ENCODE peak calls at places on chromosomes 11 and 22, in five cellular contexts. J is K562, F is H1, B is GM12891, R is SK-N-SH. N is an unnamed sample.

GRCh38 chr11:1218788-1219445 is 3.9 kb upstream of the MUC5B start:
- DNase-seq in J (no peak), F (peak; percentile 33), B (no peak), R (peak; percentile 26), N (no peak)

GRCh38 chr11:1444321-1444720 is 42.3 kb downstream of the MOB2 start:
- DNase-seq in J (no peak), F (no peak), B (no peak), R (no peak), N (no peak)

GRCh38 chr11:10751581-10751940 is 515 bp downstream of the CTR9 start:
- DNase-seq in J (peak; percentile 12), F (no peak), B (no peak), R (no peak), N (no peak)

GRCh38 chr11:74159642-74160041 is 11.2 kb downstream of the C2CD3 start:
- DNase-seq in J (no peak), F (no peak), B (no peak), R (no peak), N (no peak)

GRCh38 chr22:47088480-47089145 is 326.2 kb downstream of the TBC1D22A start:
- DNase-seq in J (peak; percentile 11), F (no peak), B (no peak), R (no peak), N (no peak)

GRCh38 chr22:46107089-46107664 is 43.1 kb upstream of the PPARA start:
- DNase-seq in J (no peak), F (no peak), B (no peak), R (peak; percentile 79), N (no peak)

GRCh38 chr22:43923191-43923590 is 414 bp upstream of the PNPLA3 start:
- DNase-seq in J (no peak), F (peak; percentile 56), B (no peak), R (no peak), N (no peak)

GRCh38 chr11:125086633-125087296 is 23.7 kb downstream of the SLC37A2 start:
- DNase-seq in J (no peak), F (no peak), B (no peak), R (no peak), N (no peak)

GRCh38 chr11:87281496-87281895 is 243.8 kb downstream of the TMEM135 start:
- DNase-seq in J (no peak), F (no peak), B (no peak), R (no peak), N (no peak)

GRCh38 chr22:18000441-18001039 is 23.8 kb downstream of the MICAL3 start:
- DNase-seq in J (no peak), F (peak; percentile 63), B (no peak), R (peak; percentile 74), N (no peak)

GRCh38 chr11:66408488-66409214 is 12.2 kb upstream of the NPAS4 start:
- DNase-seq in J (peak; percentile 90), F (peak; percentile 100), B (peak; percentile 89), R (peak; percentile 95), N (peak; percentile 36)

GRCh38 chr11:33716236-33716635 is 15.6 kb upstream of the C11orf91 start:
- DNase-seq in J (peak; percentile 27), F (no peak), B (no peak), R (peak; percentile 23), N (no peak)

GRCh38 chr11:61976813-61977475 is 9.5 kb upstream of the FTH1 start:
- DNase-seq in J (no peak), F (no peak), B (no peak), R (no peak), N (no peak)

GRCh38 chr11:107549253-107549953 is 16.1 kb downstream of the ALKBH8 start:
- DNase-seq in J (peak; percentile 36), F (no peak), B (no peak), R (peak; percentile 24), N (no peak)
- TF ChIP-seq TAF1 in J (no peak), F (no peak), B (no peak), R (no peak), N (no peak)

GRCh38 chr11:95886462-95886861 is 37.4 kb downstream of the MTMR2 start:
- DNase-seq in J (no peak), F (no peak), B (no peak), R (no peak), N (no peak)
- TF ChIP-seq TAF1 in J (no peak), F (no peak), B (no peak), R (no peak), N (no peak)

DNA sequence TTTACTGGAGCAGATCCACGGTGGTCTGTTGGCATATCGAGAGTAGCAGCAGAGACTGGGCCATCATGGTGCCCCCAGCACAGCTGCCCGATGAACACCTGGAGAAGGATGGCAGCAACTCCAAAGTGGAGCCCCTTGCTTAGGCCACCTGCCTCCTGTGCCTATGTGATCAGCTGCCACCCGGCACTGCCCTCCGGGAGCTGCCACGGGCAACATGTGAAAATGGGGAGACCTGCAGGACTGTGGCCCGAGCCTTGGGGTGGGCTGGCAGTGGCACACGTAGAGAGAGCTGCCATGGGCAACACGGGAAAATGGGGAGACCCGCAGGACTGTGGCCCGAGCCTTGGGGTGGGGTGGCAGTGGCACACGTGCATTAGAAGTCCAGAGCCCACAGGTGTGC is 3.1 kb downstream of the FXYD2 start:
- DNase-seq in J (no peak), F (no peak), B (no peak), R (no peak), N (no peak)
- TF ChIP-seq TAF1 in J (no peak), F (no peak), B (no peak), R (no peak), N (no peak)

GRCh38 chr11:22304337-22304961 is 33.7 kb upstream of the SLC17A6 start:
- DNase-seq in J (peak; percentile 24), F (no peak), B (no peak), R (peak; percentile 44), N (no peak)
- TF ChIP-seq TAF1 in J (no peak), F (no peak), B (no peak), R (no peak), N (no peak)

N was measured in GM12878.